ENCODE peak calls at places on chromosomes 7 and 10, in five cellular contexts. One of them, this sample, is unnamed.
A peak's percentile ranks its signal among the peaks of the same experiment; 100 is the strongest.

GRCh38 chr7:5394264-5395105 is 29.1 kb downstream of the TNRC18 start:
- DNase-seq in astrocyte: no peak
- DNase-seq in progenitor cell of endocrine pancreas: no peak
- DNase-seq in GM23338: no peak
- DNase-seq in GM06990: no peak
- DNase-seq in this sample: no peak

GRCh38 chr10:116653885-116654284 is 33.1 kb downstream of the PNLIPRP2 start:
- DNase-seq in GM23338: no peak
- DNase-seq in GM06990: no peak
- DNase-seq in progenitor cell of endocrine pancreas: no peak
- DNase-seq in astrocyte: no peak
- DNase-seq in this sample: no peak

GRCh38 chr10:100508691-100509150 is 10.9 kb downstream of the SEC31B start:
- DNase-seq in progenitor cell of endocrine pancreas: no peak
- DNase-seq in GM06990: no peak
- DNase-seq in astrocyte: peak; percentile 41
- DNase-seq in GM23338: peak; percentile 91
- DNase-seq in this sample: peak; percentile 53

GRCh38 chr7:77226357-77226839 is 26.8 kb upstream of the FGL2 start:
- DNase-seq in astrocyte: no peak
- DNase-seq in GM23338: no peak
- DNase-seq in progenitor cell of endocrine pancreas: no peak
- DNase-seq in GM06990: no peak
- DNase-seq in this sample: no peak

GRCh38 chr10:13684252-13684791 is 97.6 kb downstream of the PRPF18 start:
- DNase-seq in GM23338: no peak
- DNase-seq in progenitor cell of endocrine pancreas: no peak
- DNase-seq in astrocyte: peak; percentile 78
- DNase-seq in GM06990: no peak
- DNase-seq in this sample: no peak

GRCh38 chr7:157670490-157671357 is 333.9 kb downstream of the DNAJB6 start:
- DNase-seq in progenitor cell of endocrine pancreas: no peak
- DNase-seq in astrocyte: peak; percentile 58
- DNase-seq in GM06990: no peak
- DNase-seq in GM23338: no peak
- DNase-seq in this sample: no peak

GRCh38 chr10:70891636-70892035 is 3.3 kb upstream of the PCBD1 start:
- DNase-seq in GM06990: no peak
- DNase-seq in progenitor cell of endocrine pancreas: no peak
- DNase-seq in astrocyte: peak; percentile 29
- DNase-seq in GM23338: peak; percentile 28
- DNase-seq in this sample: no peak

GRCh38 chr10:84397735-84398144 is 69.4 kb downstream of the CCSER2 start:
- DNase-seq in GM06990: peak; percentile 7
- DNase-seq in progenitor cell of endocrine pancreas: no peak
- DNase-seq in GM23338: peak; percentile 12
- DNase-seq in astrocyte: no peak
- DNase-seq in this sample: no peak

GRCh38 chr10:59709472-59710125 is at the start of gene SLC16A9:
- DNase-seq in GM06990: peak; percentile 71
- DNase-seq in GM23338: peak; percentile 89
- DNase-seq in progenitor cell of endocrine pancreas: peak; percentile 67
- DNase-seq in astrocyte: peak; percentile 42
- DNase-seq in this sample: peak; percentile 84

GRCh38 chr10:54905793-54906192 is 104.8 kb upstream of the PCDH15 start:
- DNase-seq in GM06990: no peak
- DNase-seq in GM23338: no peak
- DNase-seq in progenitor cell of endocrine pancreas: no peak
- DNase-seq in astrocyte: no peak
- DNase-seq in this sample: no peak

GRCh38 chr10:114654829-114655575 is 3.1 kb downstream of the ABLIM1 start:
- DNase-seq in astrocyte: peak; percentile 52
- DNase-seq in progenitor cell of endocrine pancreas: no peak
- DNase-seq in GM23338: no peak
- DNase-seq in GM06990: no peak
- DNase-seq in this sample: no peak

GRCh38 chr10:113999520-113999919 is 44.1 kb upstream of the ADRB1 start:
- DNase-seq in astrocyte: no peak
- DNase-seq in progenitor cell of endocrine pancreas: no peak
- DNase-seq in GM23338: no peak
- DNase-seq in GM06990: no peak
- DNase-seq in this sample: no peak

GRCh38 chr10:120415709-120416330 is 41.2 kb upstream of the PLPP4 start:
- DNase-seq in progenitor cell of endocrine pancreas: no peak
- DNase-seq in GM06990: no peak
- DNase-seq in astrocyte: peak; percentile 97
- DNase-seq in GM23338: no peak
- DNase-seq in this sample: no peak

GRCh38 chr7:7176421-7177043 is 5.8 kb upstream of the C1GALT1 start:
- DNase-seq in GM06990: no peak
- DNase-seq in progenitor cell of endocrine pancreas: no peak
- DNase-seq in astrocyte: peak; percentile 88
- DNase-seq in GM23338: peak; percentile 68
- DNase-seq in this sample: no peak

GRCh38 chr10:96339956-96340904 is 18.6 kb downstream of the OPALIN start:
- DNase-seq in GM06990: no peak
- DNase-seq in GM23338: peak; percentile 88
- DNase-seq in progenitor cell of endocrine pancreas: peak; percentile 46
- DNase-seq in astrocyte: peak; percentile 25
- DNase-seq in this sample: peak; percentile 60

GRCh38 chr7:131369354-131369753 is 41.7 kb downstream of the MKLN1 start:
- DNase-seq in GM23338: no peak
- DNase-seq in progenitor cell of endocrine pancreas: no peak
- DNase-seq in astrocyte: no peak
- DNase-seq in GM06990: no peak
- DNase-seq in this sample: no peak

GRCh38 chr10:58952747-58953466 is 223.5 kb upstream of the PHYHIPL start:
- DNase-seq in GM06990: peak; percentile 9
- DNase-seq in GM23338: peak; percentile 74
- DNase-seq in astrocyte: peak; percentile 25
- DNase-seq in progenitor cell of endocrine pancreas: peak; percentile 15
- DNase-seq in this sample: peak; percentile 16

GRCh38 chr10:106941297-106942034 is 223.0 kb downstream of the SORCS1 start:
- DNase-seq in GM23338: no peak
- DNase-seq in progenitor cell of endocrine pancreas: no peak
- DNase-seq in GM06990: no peak
- DNase-seq in astrocyte: no peak
- DNase-seq in this sample: no peak

GRCh38 chr10:64091889-64092288 is 570.7 kb downstream of the REEP3 start:
- DNase-seq in progenitor cell of endocrine pancreas: no peak
- DNase-seq in astrocyte: no peak
- DNase-seq in GM23338: peak; percentile 61
- DNase-seq in GM06990: no peak
- DNase-seq in this sample: no peak

DNA sequence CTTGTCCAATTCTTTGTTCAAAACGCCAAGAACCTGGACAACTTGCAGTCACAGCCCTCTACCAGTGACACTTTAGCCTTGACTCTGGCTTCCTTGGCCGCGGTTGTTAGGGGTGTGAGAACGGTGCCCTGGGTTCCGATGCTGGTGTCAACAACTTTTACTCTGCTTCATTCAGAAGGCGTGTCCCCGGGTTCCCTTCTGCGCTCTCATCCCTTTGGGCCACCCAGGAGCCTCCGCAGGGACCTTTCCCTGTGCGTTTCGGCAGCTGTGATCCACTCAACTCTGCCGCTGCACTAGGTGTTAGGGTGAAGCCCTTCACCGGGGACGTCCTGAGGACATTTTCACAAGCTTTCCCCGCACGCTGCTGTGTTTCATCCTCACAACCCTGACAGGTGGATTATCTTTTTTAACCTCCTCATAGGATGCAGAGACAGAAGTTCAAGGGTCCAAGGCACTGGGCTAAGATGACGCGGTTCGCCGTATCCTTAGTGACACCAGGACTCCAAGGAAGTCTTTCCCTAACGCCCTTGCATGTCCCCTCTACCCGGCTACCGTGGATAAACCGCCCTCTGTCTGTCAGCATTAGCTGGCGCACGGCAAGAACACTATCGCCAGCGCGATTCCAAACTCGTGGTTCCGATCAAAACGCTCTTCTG is 133.5 kb upstream of the SHH start:
- DNase-seq in GM23338: no peak
- DNase-seq in astrocyte: no peak
- DNase-seq in GM06990: no peak
- DNase-seq in progenitor cell of endocrine pancreas: no peak
- DNase-seq in this sample: no peak
- TF ChIP-seq CTCF in GM23338: no peak
- TF ChIP-seq CTCF in astrocyte: no peak
- TF ChIP-seq CTCF in GM06990: no peak
- TF ChIP-seq CTCF in progenitor cell of endocrine pancreas: no peak
- TF ChIP-seq CTCF in this sample: no peak

DNA sequence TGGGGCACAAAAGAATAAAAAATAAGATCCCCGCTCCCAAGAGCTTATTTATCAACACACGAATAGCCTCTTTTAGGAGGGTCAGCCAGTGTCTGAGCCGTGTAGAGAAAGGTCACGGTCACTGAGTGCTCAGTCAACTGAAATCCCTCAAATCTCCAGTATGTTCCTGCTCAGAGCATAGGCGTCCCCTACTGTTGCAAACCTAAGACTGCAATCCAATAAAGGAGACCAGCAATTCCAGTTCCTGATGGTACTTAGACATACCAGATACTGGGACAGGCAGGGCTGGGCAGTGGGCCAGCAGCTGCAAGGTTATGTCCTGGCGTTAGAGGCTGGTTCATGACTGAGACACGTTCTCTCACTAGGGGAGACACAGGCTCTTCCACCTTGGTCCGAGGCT is 93.6 kb downstream of the CACNB2 start:
- DNase-seq in progenitor cell of endocrine pancreas: no peak
- DNase-seq in astrocyte: no peak
- DNase-seq in GM23338: peak; percentile 73
- DNase-seq in GM06990: no peak
- DNase-seq in this sample: no peak
- TF ChIP-seq CTCF in progenitor cell of endocrine pancreas: peak; percentile 54
- TF ChIP-seq CTCF in astrocyte: no peak
- TF ChIP-seq CTCF in GM23338: peak; percentile 84
- TF ChIP-seq CTCF in GM06990: peak; percentile 19
- TF ChIP-seq CTCF in this sample: no peak

GRCh38 chr7:85750454-85750949 is 563.6 kb upstream of the SEMA3D start:
- DNase-seq in progenitor cell of endocrine pancreas: no peak
- DNase-seq in GM23338: peak; percentile 87
- DNase-seq in GM06990: peak; percentile 9
- DNase-seq in astrocyte: peak; percentile 22
- DNase-seq in this sample: peak; percentile 43
- TF ChIP-seq CTCF in progenitor cell of endocrine pancreas: peak; percentile 51
- TF ChIP-seq CTCF in GM23338: peak; percentile 83
- TF ChIP-seq CTCF in GM06990: peak; percentile 81
- TF ChIP-seq CTCF in astrocyte: peak; percentile 81
- TF ChIP-seq CTCF in this sample: peak; percentile 84

DNA sequence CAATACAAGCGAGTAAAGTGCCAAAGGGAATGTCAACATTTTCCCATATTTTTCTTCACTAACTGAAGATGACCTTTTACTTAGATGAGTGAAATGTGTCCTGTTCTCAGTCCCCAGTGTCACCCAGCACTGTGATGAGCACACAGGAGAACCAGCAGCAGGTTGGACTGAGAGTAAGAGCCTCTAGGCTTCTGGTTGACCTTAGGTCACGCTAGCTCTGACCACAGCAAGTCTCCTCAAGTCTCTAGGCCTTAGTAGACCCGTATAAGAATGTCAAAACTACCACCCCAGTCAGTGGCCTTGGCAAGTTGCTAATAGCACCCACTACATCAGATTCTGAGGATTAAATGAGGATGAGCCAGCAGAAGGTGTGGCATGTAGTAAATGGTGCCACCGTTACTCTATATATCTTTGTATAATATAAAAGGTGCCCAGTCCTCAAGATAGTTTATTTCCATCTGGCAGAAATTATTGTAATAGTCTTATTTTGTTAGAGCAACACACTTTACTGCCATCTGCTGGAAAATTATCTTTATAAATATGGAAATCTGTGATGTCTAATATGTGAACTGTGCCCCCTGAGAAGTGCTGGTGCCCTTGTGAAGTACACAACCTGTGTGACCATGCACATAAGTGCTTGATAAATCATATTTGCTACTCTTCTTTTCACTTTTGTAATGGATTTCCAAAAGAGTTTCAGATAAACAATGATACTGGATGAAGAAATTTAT is 75.7 kb downstream of the SPAG6 start:
- DNase-seq in progenitor cell of endocrine pancreas: no peak
- DNase-seq in astrocyte: no peak
- DNase-seq in GM06990: no peak
- DNase-seq in GM23338: no peak
- DNase-seq in this sample: peak; percentile 25
- TF ChIP-seq CTCF in progenitor cell of endocrine pancreas: no peak
- TF ChIP-seq CTCF in astrocyte: peak; percentile 14
- TF ChIP-seq CTCF in GM06990: peak; percentile 14
- TF ChIP-seq CTCF in GM23338: no peak
- TF ChIP-seq CTCF in this sample: peak; percentile 0

DNA sequence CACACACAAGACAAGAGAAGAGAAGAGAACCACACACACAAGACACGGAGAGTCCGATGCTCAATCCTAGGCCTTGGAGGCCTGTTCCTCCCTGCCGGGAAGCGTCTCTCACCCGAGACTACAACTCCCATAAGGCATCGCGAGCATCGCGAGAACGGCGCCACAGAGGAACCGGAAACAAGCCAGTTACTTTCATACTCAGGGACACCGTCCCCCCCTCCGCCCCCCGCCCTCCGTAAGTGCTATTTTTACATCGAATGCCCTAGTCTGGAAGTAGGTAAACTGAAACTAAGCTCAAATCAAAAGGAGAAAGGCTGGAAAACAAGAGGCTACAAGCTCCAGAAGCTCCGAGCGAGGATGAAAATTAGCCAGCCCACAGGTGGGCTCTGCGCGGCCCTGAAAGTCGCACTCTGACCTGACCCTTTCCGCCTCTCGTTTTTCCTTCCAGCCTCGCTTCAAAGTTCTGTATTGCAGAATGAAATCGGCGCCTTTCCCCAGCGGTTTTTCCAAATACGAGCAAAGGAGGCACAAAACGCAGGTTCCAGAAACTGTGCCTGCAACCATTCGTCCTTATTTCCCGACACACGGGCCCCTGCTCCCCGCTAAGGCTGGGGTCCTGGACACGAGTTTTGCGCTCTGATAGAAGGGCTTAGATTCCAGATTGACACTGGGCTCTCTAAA is 11.5 kb upstream of the DNAJC12 start:
- DNase-seq in progenitor cell of endocrine pancreas: peak; percentile 75
- DNase-seq in astrocyte: peak; percentile 90
- DNase-seq in GM06990: peak; percentile 80
- DNase-seq in GM23338: peak; percentile 97
- DNase-seq in this sample: peak; percentile 92
- TF ChIP-seq CTCF in progenitor cell of endocrine pancreas: no peak
- TF ChIP-seq CTCF in astrocyte: no peak
- TF ChIP-seq CTCF in GM06990: no peak
- TF ChIP-seq CTCF in GM23338: no peak
- TF ChIP-seq CTCF in this sample: no peak

This sample was measured in GM10248.